ENCODE peak calls at places on chromosome 11, in seven cellular contexts. J, M, N, A, U, Y and K are unnamed samples. For H3K4me1 and H3K36me3, the result is how much of the 10 kb centered on the place peaks cover.

GRCh38 chr11:77203901-77204755 is 76.1 kb downstream of the MYO7A start:
- DNase-seq in U (no peak), Y (no peak), N (no peak), M (no peak), J (no peak), A (no peak), K (no peak)

GRCh38 chr11:22795914-22796313 is 33.7 kb downstream of the SVIP start:
- DNase-seq in J (peak), U (no peak), M (no peak), Y (no peak), N (no peak), A (no peak), K (no peak)

GRCh38 chr11:6572215-6572614 is 31.2 kb downstream of the RRP8 start:
- DNase-seq in N (no peak), A (no peak), M (no peak), J (peak), U (no peak), Y (no peak), K (no peak)

GRCh38 chr11:78318321-78318720 is 99.3 kb downstream of the GAB2 start:
- DNase-seq in Y (no peak), M (no peak), A (no peak), U (no peak), J (no peak), N (no peak), K (no peak)

GRCh38 chr11:133122260-133122659 is 410.0 kb downstream of the OPCML start:
- DNase-seq in J (no peak), M (no peak), U (no peak), A (no peak), Y (no peak), N (no peak), K (no peak)

GRCh38 chr11:43580735-43581369 is 99.7 kb upstream of the HSD17B12 start:
- DNase-seq in M (no peak), Y (no peak), A (no peak), U (no peak), N (no peak), J (peak), K (no peak)

GRCh38 chr11:47057374-47057773 is 119.3 kb downstream of the ARFGAP2 start:
- DNase-seq in N (no peak), A (no peak), M (no peak), J (no peak), U (no peak), Y (no peak), K (peak)

GRCh38 chr11:34251640-34251980 is 106.2 kb downstream of the ABTB2 start:
- DNase-seq in Y (no peak), A (no peak), N (no peak), J (peak), M (no peak), U (no peak), K (no peak)

GRCh38 chr11:47111318-47111804 is 65.3 kb downstream of the ARFGAP2 start:
- DNase-seq in A (no peak), Y (no peak), M (no peak), N (no peak), U (no peak), J (no peak), K (no peak)

GRCh38 chr11:9677951-9678350 is 14.1 kb downstream of the SWAP70 start:
- DNase-seq in Y (no peak), U (no peak), A (no peak), J (no peak), N (no peak), M (no peak), K (peak)

DNA sequence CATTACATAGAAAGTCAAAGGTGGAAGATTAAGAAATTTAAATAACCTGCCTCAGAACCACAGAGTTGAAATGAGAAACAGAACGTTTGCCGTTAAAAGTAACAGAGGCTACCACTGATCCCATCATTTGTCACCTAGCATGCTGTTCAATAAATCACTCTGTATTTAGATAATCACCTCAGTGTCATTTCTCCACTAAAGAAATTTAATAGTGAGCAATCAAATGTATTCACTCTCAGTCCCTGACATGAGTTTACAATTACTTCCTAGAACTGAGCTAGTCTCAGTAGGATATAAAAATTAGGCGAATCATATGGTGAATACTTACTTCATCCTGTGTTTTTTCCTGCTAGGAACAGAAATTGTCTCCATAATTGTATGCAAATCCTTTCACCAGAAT is 169.6 kb downstream of the MSANTD4 start:
- DNase-seq in Y (no peak), U (no peak), J (no peak), M (no peak), A (no peak), N (no peak), K (no peak)
- H3K4me3 ChIP-seq in Y (no peak), U (no peak), J (no peak), M (no peak), A (no peak), N (no peak), K (no peak)

GRCh38 chr11:86742436-86742805 is 57.9 kb upstream of the PRSS23 start:
- DNase-seq in Y (no peak), J (no peak), A (no peak), U (no peak), N (no peak), M (no peak), K (no peak)
- H3K4me1 ChIP-seq in Y (under half), J (under half), A (under half), U (under half), N (under half), M (under half), K (under half)

DNA sequence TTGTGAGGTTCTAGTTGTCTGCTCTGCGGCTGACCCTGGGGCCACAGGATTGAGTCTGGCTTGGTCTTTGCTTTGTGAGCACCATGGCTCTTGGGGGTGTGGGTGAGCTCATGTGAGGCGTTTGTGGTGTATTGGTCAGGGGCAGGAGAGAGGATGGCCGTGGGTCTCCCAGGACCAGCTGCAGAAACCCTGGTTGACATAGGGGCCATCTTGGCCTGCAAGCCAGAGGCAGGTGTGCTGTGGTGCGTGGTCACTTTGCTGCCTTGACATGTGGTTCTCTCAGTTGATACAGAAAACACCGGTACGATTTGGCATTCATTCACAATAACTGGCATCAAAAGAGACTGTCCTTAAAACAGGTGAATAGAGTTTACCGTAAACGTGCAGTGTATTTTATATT is 11.3 kb downstream of the PHRF1 start:
- DNase-seq in U (no peak), J (no peak), N (no peak), A (no peak), M (no peak), Y (no peak), K (no peak)
- H3K36me3 ChIP-seq in U (under half), J (half or more), N (under half), A (half or more), M (half or more), Y (under half), K (half or more)

DNA sequence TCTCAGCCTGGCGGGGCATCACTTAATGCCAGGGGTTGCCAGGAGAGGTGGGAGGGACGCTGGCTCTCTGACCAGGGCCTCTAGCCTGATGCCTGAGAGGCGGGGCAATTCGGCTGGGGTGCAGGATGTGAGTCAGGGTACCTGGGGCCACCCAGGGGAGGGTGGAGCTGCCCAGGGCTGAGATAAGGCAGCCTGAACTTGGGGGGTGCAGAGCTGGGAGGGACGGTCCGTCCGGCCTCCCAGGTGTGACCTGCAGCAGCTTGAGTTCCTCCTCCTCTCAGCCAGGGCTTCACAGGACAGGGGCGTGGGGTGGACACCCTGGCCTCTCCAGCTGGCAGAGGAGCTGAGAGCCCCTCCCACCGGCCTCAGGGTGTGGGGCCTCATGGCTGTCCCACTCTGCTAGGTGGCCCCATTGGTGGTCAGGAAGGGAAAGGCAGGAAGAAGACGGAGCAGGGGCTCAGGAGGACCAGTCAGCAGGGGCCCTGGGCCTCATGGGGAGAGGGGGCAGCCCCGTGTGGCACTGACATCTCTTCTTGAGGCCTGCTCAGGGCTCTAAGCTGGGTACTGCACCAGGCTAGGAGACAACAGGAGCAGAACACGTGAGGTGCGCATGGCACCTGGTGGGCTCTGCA is 942 bp upstream of the RPS6KA4 start:
- DNase-seq in N (peak), J (no peak), M (no peak), Y (no peak), U (no peak), A (no peak), K (no peak)
- H3K4me3 ChIP-seq in N (peak), J (no peak), M (peak), Y (peak), U (no peak), A (no peak), K (peak)

GRCh38 chr11:19936461-19936860 is 223.8 kb downstream of the DBX1 start:
- DNase-seq in Y (no peak), U (no peak), M (no peak), J (no peak), N (no peak), A (no peak), K (no peak)

GRCh38 chr11:19935507-19935906 is 222.9 kb downstream of the NAV2 start:
- DNase-seq in A (no peak), M (peak), J (peak), N (no peak), Y (no peak), U (peak), K (peak)

GRCh38 chr11:19938051-19938856 is 222.0 kb downstream of the DBX1 start:
- DNase-seq in N (peak), J (peak), A (no peak), U (no peak), M (no peak), Y (no peak), K (peak)

GRCh38 chr11:19939415-19939929 is 220.8 kb downstream of the DBX1 start:
- DNase-seq in N (no peak), A (no peak), J (no peak), Y (no peak), U (no peak), M (no peak), K (no peak)

DNA sequence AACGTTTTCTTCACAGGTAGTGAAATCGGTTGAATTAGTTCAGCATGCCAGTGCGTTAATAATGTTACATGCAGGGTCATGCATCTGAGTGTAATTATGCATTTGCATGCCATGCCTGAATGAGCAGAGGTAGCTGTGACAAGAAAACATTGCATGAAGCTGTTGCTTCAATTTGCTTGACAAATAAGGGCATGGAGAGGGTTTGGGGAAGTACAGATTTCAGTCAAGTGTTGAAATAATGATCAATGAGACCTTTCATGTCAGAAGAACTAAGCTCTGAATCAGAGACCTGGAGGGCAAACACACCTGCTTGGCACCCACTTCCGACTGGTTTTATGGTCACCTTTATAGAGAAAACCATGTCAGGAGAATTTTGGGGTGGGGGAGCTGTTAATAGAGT is 221.4 kb downstream of the DBX1 start:
- DNase-seq in Y (peak), M (no peak), A (no peak), N (no peak), U (no peak), J (no peak), K (no peak)
- H3K4me1 ChIP-seq in Y (under half), M (under half), A (under half), N (under half), U (under half), J (under half), K (under half)

GRCh38 chr11:68264244-68264643 is 7.5 kb downstream of the C11orf24 start:
- DNase-seq in A (no peak), M (no peak), N (no peak), J (no peak), U (no peak), Y (no peak), K (no peak)
- H3K36me3 ChIP-seq in A (half or more), M (half or more), N (under half), J (half or more), U (under half), Y (under half), K (half or more)

GRCh38 chr11:67273260-67273990 is 7.2 kb downstream of the GRK2 start:
- DNase-seq in N (no peak), Y (no peak), J (no peak), U (no peak), A (no peak), M (no peak), K (no peak)

GRCh38 chr11:67271548-67272284 is 5.4 kb downstream of the GRK2 start:
- DNase-seq in J (no peak), N (no peak), M (no peak), Y (no peak), A (peak), U (no peak), K (no peak)

GRCh38 chr11:67271212-67271547 is 4.9 kb downstream of the GRK2 start:
- DNase-seq in U (no peak), A (no peak), J (no peak), M (no peak), N (no peak), Y (no peak), K (no peak)

GRCh38 chr11:67270256-67271211 is 4.3 kb downstream of the GRK2 start:
- DNase-seq in M (no peak), Y (no peak), U (no peak), J (no peak), N (peak), A (peak), K (no peak)

DNA sequence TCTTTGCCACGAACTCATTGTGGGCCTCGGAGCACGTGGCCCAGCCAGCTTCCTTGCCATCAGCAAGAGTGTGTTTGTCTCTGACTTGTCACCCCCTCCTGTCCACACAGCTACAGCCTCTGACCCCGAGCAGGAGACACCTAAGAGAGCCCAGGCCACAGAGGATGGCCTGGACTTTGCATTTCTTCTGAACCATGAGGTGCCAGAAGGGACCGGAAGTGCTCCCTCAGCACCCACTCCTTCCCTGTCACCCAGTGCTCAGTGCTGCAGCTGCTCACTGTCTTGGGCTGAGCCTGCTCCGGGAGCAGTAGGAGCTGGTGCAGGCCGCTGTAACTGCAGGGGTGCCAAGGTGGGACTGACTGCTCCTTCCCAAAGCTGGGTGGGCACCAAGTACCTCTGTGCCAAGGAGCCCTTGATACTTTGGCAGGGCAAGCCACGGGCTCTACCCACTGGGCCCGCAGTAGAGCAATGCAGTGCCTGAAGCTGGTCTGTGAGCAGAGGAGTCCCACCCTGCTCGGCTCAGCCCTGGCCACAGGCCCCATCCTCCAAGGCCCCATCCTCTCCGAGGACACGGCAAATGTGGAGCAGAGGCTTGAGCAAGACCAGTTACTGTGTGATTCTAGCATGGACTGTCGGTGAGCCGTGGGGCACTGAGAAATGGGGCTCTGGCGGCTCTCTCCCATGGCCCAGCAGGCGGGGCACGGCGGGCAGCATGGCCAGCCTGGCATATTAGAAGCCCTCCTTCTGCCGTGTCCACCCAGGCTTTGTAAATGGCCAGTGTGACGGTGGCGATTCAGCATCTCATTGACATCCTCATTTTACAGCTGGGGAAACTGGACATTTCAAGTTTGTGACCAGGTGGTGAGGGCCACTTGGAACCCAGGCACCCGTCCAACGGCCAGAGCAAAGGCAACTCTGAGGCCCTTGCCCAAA is 6.3 kb downstream of the GRK2 start:
- DNase-seq in M (no peak), A (no peak), Y (no peak), J (no peak), N (no peak), U (no peak), K (no peak)
- H3K4me3 ChIP-seq in M (no peak), A (peak), Y (no peak), J (no peak), N (no peak), U (no peak), K (no peak)

GRCh38 chr11:69983897-69984438 is 94.1 kb upstream of the ANO1 start:
- DNase-seq in Y (no peak), N (no peak), M (no peak), U (no peak), A (no peak), J (peak), K (no peak)
- H3K4me1 ChIP-seq in Y (under half), N (under half), M (under half), U (under half), A (under half), J (under half), K (under half)

DNA sequence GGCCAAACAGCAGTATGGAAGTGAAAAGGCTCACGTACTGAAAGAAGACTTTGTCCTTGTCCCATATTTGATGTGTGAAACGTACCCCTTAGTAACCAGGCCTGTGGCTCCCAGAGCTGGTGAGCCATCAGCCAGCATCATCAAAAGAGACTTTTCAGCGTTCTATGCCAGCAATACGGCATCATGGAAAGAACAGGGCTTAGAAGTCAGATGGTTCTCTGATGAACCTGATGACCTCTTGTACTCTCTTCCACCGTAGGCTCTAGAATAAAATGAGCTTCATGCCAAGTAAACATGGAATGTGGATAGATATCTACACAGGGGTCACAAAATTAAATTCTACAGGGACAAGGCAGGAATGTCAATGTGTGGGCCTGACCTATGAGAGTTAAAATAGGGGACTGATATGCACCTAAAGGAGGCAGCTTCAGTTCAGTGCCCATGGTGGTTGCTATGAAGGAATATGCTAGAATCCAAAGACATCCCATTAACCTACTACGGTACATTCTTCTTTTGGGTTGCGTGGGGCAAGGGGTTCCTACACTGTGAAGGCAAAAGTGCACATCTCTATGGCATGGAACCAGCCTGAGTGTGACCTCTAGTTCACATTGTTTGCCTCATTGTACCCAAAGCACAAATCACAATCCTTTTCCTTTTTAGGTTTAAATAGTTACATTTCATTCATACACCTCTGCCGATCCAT is 130.6 kb downstream of the ETS1 start:
- DNase-seq in Y (no peak), A (no peak), J (no peak), M (no peak), U (no peak), N (no peak), K (no peak)
- H3K36me3 ChIP-seq in Y (under half), A (half or more), J (under half), M (under half), U (under half), N (under half), K (under half)